ENCODE peak calls at places on chromosomes 1 and 21, in five cellular contexts. G, H, P, I and D are unnamed samples.

GRCh38 chr1:86708923-86709322 is 4.5 kb downstream of the SH3GLB1 start:
- DNase-seq in P (no peak), G (no peak), H (no peak), I (no peak), D (no peak)

GRCh38 chr1:2350911-2351655 is 40.3 kb downstream of the MORN1 start:
- DNase-seq in H (no peak), P (no peak), G (peak; percentile 52), I (no peak), D (no peak)

GRCh38 chr1:110155878-110156522 is 5.7 kb downstream of the SLC6A17 start:
- DNase-seq in G (peak; percentile 79), I (no peak), P (peak; percentile 21), H (peak; percentile 70), D (no peak)

GRCh38 chr1:244231572-244232315 is 180.7 kb downstream of the ZBTB18 start:
- DNase-seq in P (no peak), G (no peak), H (no peak), I (no peak), D (peak; percentile 28)

GRCh38 chr1:24501371-24502167 is 1.1 kb upstream of the RCAN3 start:
- DNase-seq in P (no peak), I (no peak), G (no peak), H (peak; percentile 55), D (peak; percentile 81)

GRCh38 chr1:218585565-218586184 is 240.5 kb downstream of the TGFB2 start:
- DNase-seq in P (no peak), H (peak; percentile 48), I (no peak), G (no peak), D (peak; percentile 23)

GRCh38 chr1:24635195-24635843 is 7.8 kb upstream of the SRRM1 start:
- DNase-seq in I (peak; percentile 93), P (no peak), G (no peak), H (no peak), D (peak; percentile 83)

GRCh38 chr1:13702425-13703127 is 2.6 kb downstream of the PRDM2 start:
- DNase-seq in H (no peak), G (no peak), P (no peak), I (no peak), D (no peak)

GRCh38 chr1:11784993-11785769 is 20.6 kb downstream of the MTHFR start:
- DNase-seq in I (no peak), H (peak; percentile 75), G (peak; percentile 86), P (no peak), D (no peak)

GRCh38 chr1:6317101-6317760 is 56.3 kb upstream of the GPR153 start:
- DNase-seq in I (no peak), H (no peak), P (no peak), G (no peak), D (peak; percentile 41)

GRCh38 chr21:45288441-45288841 is 746 bp upstream of the POFUT2 start:
- DNase-seq in P (no peak), G (peak; percentile 69), I (no peak), H (no peak), D (no peak)

GRCh38 chr21:46112731-46113215 is 14.9 kb downstream of the COL6A2 start:
- DNase-seq in P (no peak), I (no peak), G (peak; percentile 51), H (peak; percentile 28), D (no peak)

GRCh38 chr1:180912211-180912800 is 391 bp upstream of the KIAA1614 start:
- DNase-seq in P (no peak), H (peak; percentile 53), I (no peak), G (peak; percentile 66), D (no peak)

GRCh38 chr1:89710498-89711139 is 77.7 kb downstream of the LRRC8C start:
- DNase-seq in P (no peak), I (no peak), H (no peak), G (no peak), D (no peak)

GRCh38 chr1:114368560-114369255 is 142.3 kb downstream of the TRIM33 start:
- DNase-seq in H (no peak), G (no peak), I (no peak), P (no peak), D (no peak)

GRCh38 chr1:179809506-179810366 is 66.6 kb downstream of the FAM163A start:
- DNase-seq in I (peak; percentile 34), P (peak; percentile 42), G (peak; percentile 68), H (peak; percentile 60), D (peak; percentile 73)

GRCh38 chr1:98669355-98670296 is 8.1 kb downstream of the SNX7 start:
- DNase-seq in P (no peak), I (no peak), H (no peak), G (no peak), D (no peak)

GRCh38 chr1:31445951-31446350 is 32.9 kb downstream of the SERINC2 start:
- DNase-seq in P (no peak), I (no peak), G (no peak), H (no peak), D (no peak)

GRCh38 chr1:144101397-144102050 is 129.7 kb upstream of the FAM72C start:
- DNase-seq in G (peak; percentile 66), I (no peak), P (no peak), H (peak; percentile 58), D (no peak)

GRCh38 chr1:115476616-115477015 is 138.6 kb upstream of the NGF start:
- DNase-seq in G (no peak), P (no peak), H (no peak), I (no peak), D (no peak)

GRCh38 chr1:156942176-156942575 is 21.7 kb downstream of the LRRC71 start:
- DNase-seq in P (no peak), I (no peak), H (no peak), G (no peak), D (no peak)